ENCODE peak calls at places on chromosomes 6 and 20, in ten cellular contexts. G is pancreas; N is AG04450; Q is ovary; A is CD4-positive, alpha-beta memory T cell; P is psoas muscle; M is keratinocyte; S is kidney; D is heart right ventricle; W is uterus. L is an unnamed sample.

GRCh38 chr6:30349411-30350177 is 4.6 kb downstream of the RPP21 start:
- DNase-seq in G (no peak), N (no peak), Q (no peak), A (no peak), P (no peak), M (no peak), S (no peak), D (no peak), W (no peak), L (no peak)

GRCh38 chr6:108168026-108168463 is 2.2 kb downstream of the NR2E1 start:
- DNase-seq in G (no peak), N (no peak), Q (no peak), A (no peak), P (no peak), M (no peak), S (no peak), D (no peak), W (no peak), L (no peak)

GRCh38 chr20:44796758-44797457 is 13.4 kb downstream of the RIMS4 start:
- DNase-seq in G (no peak), N (no peak), Q (no peak), A (no peak), P (no peak), M (no peak), S (no peak), D (no peak), W (no peak), L (no peak)

GRCh38 chr6:157139054-157139708 is 184.1 kb downstream of the TMEM242 start:
- DNase-seq in G (no peak), N (no peak), Q (no peak), A (no peak), P (no peak), M (no peak), S (no peak), D (no peak), W (no peak), L (no peak)

GRCh38 chr6:142940487-142940886 is 4.5 kb downstream of the HIVEP2 start:
- DNase-seq in G (no peak), N (no peak), Q (no peak), A (no peak), P (no peak), M (no peak), S (no peak), D (no peak), W (no peak), L (no peak)

GRCh38 chr6:27297857-27298730 is 14.0 kb downstream of the POM121L2 start:
- DNase-seq in G (no peak), N (no peak), Q (no peak), A (no peak), P (no peak), M (no peak), S (no peak), D (no peak), W (no peak), L (no peak)

GRCh38 chr20:25071722-25072121 is 10.2 kb downstream of the VSX1 start:
- DNase-seq in G (no peak), N (no peak), Q (no peak), A (no peak), P (no peak), M (no peak), S (no peak), D (peak), W (no peak), L (no peak)

GRCh38 chr20:48971956-48972355 is 50.4 kb downstream of the ARFGEF2 start:
- DNase-seq in G (no peak), N (no peak), Q (no peak), A (no peak), P (no peak), M (no peak), S (no peak), D (no peak), W (no peak), L (no peak)

GRCh38 chr20:47432251-47433210 is 69.2 kb upstream of the NCOA3 start:
- DNase-seq in G (no peak), N (no peak), Q (no peak), A (no peak), P (no peak), M (no peak), S (peak), D (no peak), W (no peak), L (no peak)

GRCh38 chr6:169725270-169726048 is 1.2 kb upstream of the PHF10 start:
- DNase-seq in G (peak), N (peak), Q (peak), A (peak), P (peak), M (no peak), S (peak), D (peak), W (peak), L (no peak)

GRCh38 chr6:36545767-36546663 is 1.3 kb downstream of the STK38 start:
- DNase-seq in G (no peak), N (no peak), Q (peak), A (peak), P (no peak), M (no peak), S (no peak), D (no peak), W (no peak), L (no peak)

GRCh38 chr6:148855744-148856143 is 108.9 kb downstream of the UST start:
- DNase-seq in G (no peak), N (no peak), Q (no peak), A (no peak), P (no peak), M (no peak), S (no peak), D (no peak), W (no peak), L (no peak)

GRCh38 chr20:50070361-50070760 is 42.6 kb downstream of the UBE2V1 start:
- DNase-seq in G (no peak), N (no peak), Q (no peak), A (no peak), P (peak), M (no peak), S (peak), D (no peak), W (no peak), L (no peak)

GRCh38 chr20:49668181-49668877 is 45.3 kb downstream of the B4GALT5 start:
- DNase-seq in G (no peak), N (no peak), Q (no peak), A (peak), P (no peak), M (no peak), S (peak), D (peak), W (no peak), L (no peak)

GRCh38 chr6:56552212-56553130 is 90.2 kb downstream of the DST start:
- DNase-seq in G (no peak), N (no peak), Q (no peak), A (no peak), P (no peak), M (no peak), S (no peak), D (no peak), W (no peak), L (no peak)

GRCh38 chr6:141552463-141552862 is 580.3 kb upstream of the GJE1 start:
- DNase-seq in G (no peak), N (peak), Q (no peak), A (peak), P (no peak), M (peak), S (no peak), D (peak), W (no peak), L (peak)

GRCh38 chr6:167789358-167789757 is 37.4 kb upstream of the AFDN start:
- DNase-seq in G (no peak), N (no peak), Q (no peak), A (no peak), P (no peak), M (no peak), S (no peak), D (no peak), W (no peak), L (no peak)

GRCh38 chr6:7230327-7230691 is 82.7 kb downstream of the SSR1 start:
- DNase-seq in G (no peak), N (no peak), Q (no peak), A (no peak), P (no peak), M (no peak), S (no peak), D (no peak), W (no peak), L (no peak)

GRCh38 chr6:82506526-82506925 is 142.9 kb downstream of the TPBG start:
- DNase-seq in G (no peak), N (no peak), Q (no peak), A (no peak), P (no peak), M (no peak), S (no peak), D (no peak), W (no peak), L (no peak)

GRCh38 chr6:38489951-38490350 is 149.8 kb downstream of the BTBD9 start:
- DNase-seq in G (no peak), N (peak), Q (no peak), A (no peak), P (no peak), M (no peak), S (no peak), D (no peak), W (no peak), L (no peak)

GRCh38 chr20:57219071-57219677 is 47.3 kb downstream of the BMP7 start:
- DNase-seq in G (no peak), N (no peak), Q (no peak), A (no peak), P (peak), M (no peak), S (no peak), D (no peak), W (no peak), L (no peak)

GRCh38 chr6:156977527-156978291 is 200.5 kb downstream of the ARID1B start:
- DNase-seq in G (no peak), N (no peak), Q (peak), A (no peak), P (peak), M (no peak), S (no peak), D (peak), W (peak), L (no peak)

GRCh38 chr6:56245903-56246351 is 1.5 kb downstream of the COL21A1 start:
- DNase-seq in G (no peak), N (no peak), Q (no peak), A (no peak), P (no peak), M (no peak), S (no peak), D (no peak), W (no peak), L (no peak)

GRCh38 chr6:73180076-73180717 is 45.1 kb downstream of the KHDC1L start:
- DNase-seq in G (no peak), N (no peak), Q (no peak), A (no peak), P (no peak), M (no peak), S (no peak), D (no peak), W (no peak), L (no peak)

GRCh38 chr6:35067234-35067633 is 73.9 kb downstream of the TCP11 start:
- DNase-seq in G (no peak), N (no peak), Q (no peak), A (no peak), P (peak), M (no peak), S (peak), D (no peak), W (no peak), L (no peak)

GRCh38 chr6:114783783-114784182 is 441.0 kb upstream of the HS3ST5 start:
- DNase-seq in G (no peak), N (no peak), Q (no peak), A (no peak), P (no peak), M (no peak), S (no peak), D (no peak), W (no peak), L (no peak)

GRCh38 chr6:129209355-129209754 is 326.4 kb downstream of the LAMA2 start:
- DNase-seq in G (no peak), N (no peak), Q (no peak), A (no peak), P (no peak), M (no peak), S (no peak), D (no peak), W (no peak), L (no peak)

GRCh38 chr6:75317503-75318206 is 33.1 kb upstream of the TMEM30A start:
- DNase-seq in G (no peak), N (no peak), Q (no peak), A (no peak), P (no peak), M (no peak), S (no peak), D (no peak), W (no peak), L (no peak)

GRCh38 chr6:104711371-104711770 is 148.3 kb downstream of the HACE1 start:
- DNase-seq in G (no peak), N (no peak), Q (no peak), A (no peak), P (no peak), M (no peak), S (no peak), D (no peak), W (no peak), L (peak)

GRCh38 chr6:134896881-134897280 is 53.0 kb downstream of the ALDH8A1 start:
- DNase-seq in G (no peak), N (no peak), Q (no peak), A (no peak), P (no peak), M (no peak), S (no peak), D (no peak), W (no peak), L (no peak)

GRCh38 chr20:11917663-11918062 is at the start of gene BTBD3:
- DNase-seq in G (peak), N (peak), Q (no peak), A (no peak), P (peak), M (no peak), S (peak), D (peak), W (peak), L (no peak)

GRCh38 chr20:18739785-18740184 is 73.8 kb upstream of the SCP2D1 start:
- DNase-seq in G (no peak), N (peak), Q (peak), A (no peak), P (no peak), M (no peak), S (peak), D (no peak), W (peak), L (no peak)

GRCh38 chr6:157187182-157188093 is 135.9 kb downstream of the TMEM242 start:
- DNase-seq in G (no peak), N (no peak), Q (no peak), A (no peak), P (no peak), M (no peak), S (no peak), D (peak), W (no peak), L (no peak)

GRCh38 chr6:16518265-16518664 is 243.0 kb downstream of the ATXN1 start:
- DNase-seq in G (no peak), N (no peak), Q (no peak), A (no peak), P (no peak), M (no peak), S (no peak), D (no peak), W (no peak), L (no peak)

GRCh38 chr6:156944412-156944811 is 167.2 kb downstream of the ARID1B start:
- DNase-seq in G (no peak), N (no peak), Q (no peak), A (no peak), P (no peak), M (no peak), S (no peak), D (no peak), W (no peak), L (no peak)

GRCh38 chr20:16541226-16541625 is 32.0 kb downstream of the KIF16B start:
- DNase-seq in G (no peak), N (no peak), Q (no peak), A (no peak), P (peak), M (no peak), S (no peak), D (peak), W (no peak), L (no peak)

GRCh38 chr20:16537918-16538317 is 35.3 kb downstream of the KIF16B start:
- DNase-seq in G (no peak), N (no peak), Q (no peak), A (no peak), P (no peak), M (no peak), S (no peak), D (no peak), W (no peak), L (no peak)

GRCh38 chr20:16539280-16539679 is 34.0 kb downstream of the KIF16B start:
- DNase-seq in G (no peak), N (no peak), Q (no peak), A (no peak), P (no peak), M (no peak), S (no peak), D (no peak), W (no peak), L (no peak)

GRCh38 chr20:16537025-16537665 is 36.1 kb downstream of the KIF16B start:
- DNase-seq in G (no peak), N (no peak), Q (no peak), A (no peak), P (no peak), M (no peak), S (no peak), D (no peak), W (no peak), L (no peak)

DNA sequence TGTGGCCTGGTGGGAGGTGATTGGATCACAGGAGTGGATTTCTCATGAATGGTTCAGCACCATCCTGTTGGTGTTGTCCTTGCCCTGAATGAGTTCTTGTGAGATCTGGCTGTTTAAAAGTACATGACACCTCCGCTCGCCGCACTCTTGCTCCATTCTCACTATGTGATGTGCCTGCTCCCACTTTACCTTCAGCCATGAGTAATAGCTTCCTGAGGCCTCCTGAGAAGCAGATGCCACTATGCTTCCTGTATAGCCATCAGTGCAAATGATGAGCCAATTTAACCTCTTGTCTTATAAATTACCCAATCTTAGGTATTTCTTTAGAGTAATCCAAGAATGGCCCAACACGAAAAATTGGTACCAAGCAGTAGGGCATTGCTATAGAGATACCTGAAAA is 34.5 kb downstream of the KIF16B start:
- DNase-seq in G (no peak), N (no peak), Q (no peak), A (no peak), P (no peak), M (no peak), S (no peak), D (no peak), W (no peak), L (no peak)
- H3K27ac ChIP-seq in G (no peak), N (no peak), Q (no peak), A (no peak), P (no peak), M (no peak), S (no peak), D (no peak), W (no peak), L (no peak)

DNA sequence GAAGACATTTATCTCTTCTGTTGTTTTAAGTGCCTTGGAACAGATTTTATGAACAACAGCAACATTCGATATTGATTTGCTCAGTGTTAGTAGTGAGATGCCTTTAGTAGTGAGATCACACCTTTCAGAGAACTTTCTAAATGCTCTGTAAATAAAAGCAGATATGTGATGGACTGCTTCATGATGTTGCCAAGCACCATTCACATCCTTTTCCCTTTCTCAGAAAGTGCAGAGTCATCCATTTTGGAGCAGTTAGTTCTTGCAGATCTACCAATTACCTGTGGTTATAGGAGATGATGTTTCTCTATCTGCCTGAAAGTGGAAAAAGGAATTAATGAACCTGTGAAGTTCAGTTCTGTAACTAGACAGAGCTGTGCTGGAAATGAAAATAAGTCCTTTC is 27.0 kb downstream of the CBFA2T2 start:
- DNase-seq in G (no peak), N (no peak), Q (no peak), A (no peak), P (no peak), M (no peak), S (no peak), D (no peak), W (no peak), L (no peak)
- H3K27ac ChIP-seq in G (peak), N (no peak), Q (no peak), A (no peak), P (no peak), M (no peak), S (peak), D (no peak), W (no peak), L (peak)

GRCh38 chr6:160297310-160297709 is 38.7 kb upstream of the SLC22A2 start:
- DNase-seq in G (no peak), N (no peak), Q (no peak), A (no peak), P (no peak), M (no peak), S (no peak), D (no peak), W (no peak), L (no peak)

GRCh38 chr6:160301341-160301740 is 42.7 kb upstream of the SLC22A2 start:
- DNase-seq in G (no peak), N (no peak), Q (no peak), A (no peak), P (peak), M (no peak), S (no peak), D (no peak), W (no peak), L (no peak)

GRCh38 chr6:160299559-160299958 is 40.9 kb upstream of the SLC22A2 start:
- DNase-seq in G (no peak), N (no peak), Q (no peak), A (no peak), P (no peak), M (no peak), S (no peak), D (no peak), W (no peak), L (no peak)

DNA sequence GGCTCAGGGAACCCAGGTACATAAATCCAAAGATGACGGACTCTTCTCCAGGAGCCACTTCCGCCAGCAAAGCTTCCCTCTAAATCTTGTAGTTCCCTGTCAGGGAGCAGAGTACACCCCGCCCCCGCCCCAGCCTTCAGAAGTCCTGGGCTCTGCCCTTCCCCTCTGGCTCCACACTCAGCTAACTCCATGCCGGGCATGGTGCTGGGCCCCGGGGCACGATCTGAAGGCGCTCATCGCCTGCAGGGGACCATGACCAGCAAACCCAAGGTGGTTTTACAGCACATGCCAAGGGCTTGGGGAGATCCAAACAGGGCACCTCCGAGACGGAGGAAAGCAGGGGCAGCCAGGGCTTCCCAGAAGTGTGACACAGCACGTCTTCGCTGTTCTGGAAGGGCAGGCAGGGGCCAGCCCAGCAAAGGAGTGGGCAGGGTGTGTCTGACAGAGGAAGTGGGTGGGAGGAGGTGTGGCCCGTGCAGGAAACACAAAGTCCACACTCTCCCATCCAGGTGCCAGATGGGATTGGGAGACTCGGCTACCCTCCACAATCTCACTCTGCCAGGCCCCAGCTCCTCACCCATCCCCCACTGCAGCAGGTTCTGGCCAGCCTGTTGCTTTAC is 41.6 kb upstream of the SLC22A2 start:
- DNase-seq in G (no peak), N (no peak), Q (no peak), A (no peak), P (no peak), M (peak), S (peak), D (no peak), W (no peak), L (no peak)
- H3K27ac ChIP-seq in G (no peak), N (no peak), Q (no peak), A (no peak), P (no peak), M (peak), S (peak), D (no peak), W (no peak), L (peak)

DNA sequence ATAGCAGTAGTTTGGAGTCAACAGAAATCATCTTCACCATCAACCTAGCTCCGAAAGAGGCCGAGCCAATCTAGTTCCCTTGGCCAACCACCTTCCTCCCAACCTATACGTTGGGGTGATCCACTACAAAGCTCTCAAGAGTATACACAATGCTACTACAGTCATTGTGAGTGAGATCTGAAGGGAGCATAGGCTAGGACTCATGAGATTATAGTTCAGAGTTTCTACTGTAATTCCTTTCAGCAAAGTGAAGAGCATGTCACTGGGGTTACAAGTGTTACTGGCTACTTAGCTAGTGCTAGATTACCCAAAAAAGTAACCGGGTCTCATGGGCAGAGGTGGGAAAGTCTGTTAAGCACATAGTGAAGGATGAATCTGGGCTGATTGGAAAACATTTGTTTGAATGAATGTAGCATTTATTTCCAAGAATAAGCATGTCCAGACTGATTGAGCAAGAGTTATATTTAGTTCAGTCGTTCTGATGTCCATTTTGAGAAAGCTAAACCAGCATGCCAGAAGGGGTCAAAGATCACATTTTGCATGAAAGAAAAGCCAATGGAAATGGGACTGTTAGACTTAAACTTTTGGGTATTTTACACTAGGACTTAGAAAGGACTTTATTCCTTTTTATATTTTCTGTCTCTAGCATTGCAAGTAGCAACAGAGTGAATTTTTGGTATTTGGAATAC is 10.5 kb upstream of the ESR1 start:
- DNase-seq in G (no peak), N (no peak), Q (no peak), A (no peak), P (no peak), M (no peak), S (no peak), D (no peak), W (no peak), L (no peak)
- H3K27ac ChIP-seq in G (no peak), N (no peak), Q (no peak), A (no peak), P (peak), M (no peak), S (no peak), D (no peak), W (peak), L (no peak)

L was measured in epithelial cell of prostate.